ENCODE peak calls at places on chromosomes 6 and 20, in seven cellular contexts. One of them, this sample, is unnamed.

GRCh38 chr6:36963451-36964290 is 9.1 kb downstream of the PI16 start:
- DNase-seq in heart left ventricle: peak; percentile 78
- DNase-seq in A549: no peak
- DNase-seq in IMR-90: no peak
- DNase-seq in Peyer's patch: peak; percentile 72
- DNase-seq in transverse colon: peak; percentile 30
- DNase-seq in ovary: no peak
- DNase-seq in this sample: no peak

GRCh38 chr6:143410859-143411270 is 39.6 kb downstream of the ADAT2 start:
- DNase-seq in heart left ventricle: no peak
- DNase-seq in A549: peak; percentile 90
- DNase-seq in IMR-90: peak; percentile 54
- DNase-seq in Peyer's patch: no peak
- DNase-seq in transverse colon: no peak
- DNase-seq in ovary: no peak
- DNase-seq in this sample: no peak

GRCh38 chr6:61640463-61640862 is 645.6 kb downstream of the KHDRBS2 start:
- DNase-seq in heart left ventricle: no peak
- DNase-seq in A549: no peak
- DNase-seq in IMR-90: no peak
- DNase-seq in Peyer's patch: no peak
- DNase-seq in transverse colon: no peak
- DNase-seq in ovary: no peak
- DNase-seq in this sample: no peak

GRCh38 chr20:23391707-23392310 is 29.5 kb downstream of the NAPB start:
- DNase-seq in heart left ventricle: no peak
- DNase-seq in A549: no peak
- DNase-seq in IMR-90: no peak
- DNase-seq in Peyer's patch: no peak
- DNase-seq in transverse colon: no peak
- DNase-seq in ovary: no peak
- DNase-seq in this sample: no peak

GRCh38 chr20:51533291-51534172 is 9.0 kb downstream of the NFATC2 start:
- DNase-seq in heart left ventricle: no peak
- DNase-seq in A549: peak; percentile 25
- DNase-seq in IMR-90: peak; percentile 69
- DNase-seq in Peyer's patch: no peak
- DNase-seq in transverse colon: no peak
- DNase-seq in ovary: no peak
- DNase-seq in this sample: no peak

GRCh38 chr6:136761227-136761922 is 30.9 kb downstream of the MAP3K5 start:
- DNase-seq in heart left ventricle: no peak
- DNase-seq in A549: no peak
- DNase-seq in IMR-90: peak; percentile 36
- DNase-seq in Peyer's patch: peak; percentile 52
- DNase-seq in transverse colon: no peak
- DNase-seq in ovary: no peak
- DNase-seq in this sample: no peak

GRCh38 chr6:139508023-139508422 is 133.6 kb upstream of the CITED2 start:
- DNase-seq in heart left ventricle: no peak
- DNase-seq in A549: no peak
- DNase-seq in IMR-90: peak; percentile 49
- DNase-seq in Peyer's patch: no peak
- DNase-seq in transverse colon: no peak
- DNase-seq in ovary: no peak
- DNase-seq in this sample: no peak

GRCh38 chr6:169950558-169950957 is 199.1 kb downstream of the ERMARD start:
- DNase-seq in heart left ventricle: no peak
- DNase-seq in A549: peak; percentile 22
- DNase-seq in IMR-90: no peak
- DNase-seq in Peyer's patch: peak; percentile 16
- DNase-seq in transverse colon: no peak
- DNase-seq in ovary: no peak
- DNase-seq in this sample: peak; percentile 64

GRCh38 chr6:133183691-133184090 is 57.5 kb upstream of the EYA4 start:
- DNase-seq in heart left ventricle: no peak
- DNase-seq in A549: no peak
- DNase-seq in IMR-90: no peak
- DNase-seq in Peyer's patch: no peak
- DNase-seq in transverse colon: no peak
- DNase-seq in ovary: no peak
- DNase-seq in this sample: no peak

GRCh38 chr20:41650221-41650948 is 32.2 kb upstream of the CHD6 start:
- DNase-seq in heart left ventricle: no peak
- DNase-seq in A549: no peak
- DNase-seq in IMR-90: no peak
- DNase-seq in Peyer's patch: no peak
- DNase-seq in transverse colon: peak; percentile 55
- DNase-seq in ovary: no peak
- DNase-seq in this sample: peak; percentile 16

GRCh38 chr20:33914871-33915270 is 78.8 kb upstream of the RALY start:
- DNase-seq in heart left ventricle: no peak
- DNase-seq in A549: peak; percentile 24
- DNase-seq in IMR-90: peak; percentile 94
- DNase-seq in Peyer's patch: no peak
- DNase-seq in transverse colon: no peak
- DNase-seq in ovary: no peak
- DNase-seq in this sample: no peak

GRCh38 chr6:31580807-31581437 is 1.3 kb downstream of the LTB start:
- DNase-seq in heart left ventricle: peak; percentile 90
- DNase-seq in A549: peak; percentile 64
- DNase-seq in IMR-90: peak; percentile 71
- DNase-seq in Peyer's patch: peak; percentile 90
- DNase-seq in transverse colon: peak; percentile 88
- DNase-seq in ovary: peak; percentile 91
- DNase-seq in this sample: peak; percentile 90
- TF ChIP-seq POLR2A in heart left ventricle: no peak
- TF ChIP-seq POLR2A in A549: peak; percentile 44
- TF ChIP-seq POLR2A in IMR-90: no peak
- TF ChIP-seq POLR2A in Peyer's patch: no peak
- TF ChIP-seq POLR2A in transverse colon: peak; percentile 48
- TF ChIP-seq POLR2A in ovary: no peak
- TF ChIP-seq POLR2A in this sample: peak; percentile 65

GRCh38 chr6:157762636-157763035 is 60.4 kb upstream of the SNX9 start:
- DNase-seq in heart left ventricle: no peak
- DNase-seq in A549: peak; percentile 21
- DNase-seq in IMR-90: no peak
- DNase-seq in Peyer's patch: peak; percentile 61
- DNase-seq in transverse colon: no peak
- DNase-seq in ovary: no peak
- DNase-seq in this sample: no peak

GRCh38 chr6:157760137-157760536 is 62.9 kb upstream of the SNX9 start:
- DNase-seq in heart left ventricle: no peak
- DNase-seq in A549: no peak
- DNase-seq in IMR-90: no peak
- DNase-seq in Peyer's patch: no peak
- DNase-seq in transverse colon: no peak
- DNase-seq in ovary: no peak
- DNase-seq in this sample: no peak

GRCh38 chr6:157760589-157761330 is 62.3 kb upstream of the SNX9 start:
- DNase-seq in heart left ventricle: no peak
- DNase-seq in A549: peak; percentile 20
- DNase-seq in IMR-90: peak; percentile 90
- DNase-seq in Peyer's patch: no peak
- DNase-seq in transverse colon: no peak
- DNase-seq in ovary: peak; percentile 37
- DNase-seq in this sample: no peak

GRCh38 chr6:157761926-157762325 is 61.1 kb upstream of the SNX9 start:
- DNase-seq in heart left ventricle: no peak
- DNase-seq in A549: no peak
- DNase-seq in IMR-90: no peak
- DNase-seq in Peyer's patch: no peak
- DNase-seq in transverse colon: no peak
- DNase-seq in ovary: no peak
- DNase-seq in this sample: no peak

DNA sequence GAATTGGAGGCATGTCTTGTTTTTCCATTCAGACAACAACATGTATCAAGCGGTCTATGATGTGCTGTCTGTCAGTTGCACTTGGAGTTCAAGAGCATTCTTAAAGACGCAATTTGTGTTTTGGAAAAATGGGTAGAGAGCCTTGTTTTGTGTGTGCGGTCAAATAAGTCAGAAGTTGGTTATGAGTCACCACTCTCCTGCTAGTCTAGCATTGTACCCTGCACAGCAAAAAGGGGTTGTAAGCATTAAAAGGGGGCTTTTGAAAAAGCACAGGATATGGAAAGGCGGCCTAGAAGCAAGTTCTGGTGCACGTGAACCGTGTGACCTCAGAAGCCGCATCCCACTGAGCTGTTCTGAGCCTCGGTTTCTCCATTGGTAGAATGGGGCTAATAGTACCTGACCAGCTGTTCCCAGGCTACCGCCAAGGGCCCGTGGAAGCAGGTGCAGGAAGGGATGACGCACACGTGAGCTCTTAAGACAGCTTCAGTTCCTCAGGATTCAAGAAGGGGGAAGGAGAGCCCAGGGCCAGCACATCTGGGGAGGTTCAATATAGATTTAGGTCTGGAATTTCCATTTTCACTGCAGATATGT is 61.6 kb upstream of the SNX9 start:
- DNase-seq in heart left ventricle: no peak
- DNase-seq in A549: no peak
- DNase-seq in IMR-90: peak; percentile 76
- DNase-seq in Peyer's patch: peak; percentile 54
- DNase-seq in transverse colon: no peak
- DNase-seq in ovary: no peak
- DNase-seq in this sample: no peak
- TF ChIP-seq CTCF in heart left ventricle: no peak
- TF ChIP-seq CTCF in A549: no peak
- TF ChIP-seq CTCF in IMR-90: no peak
- TF ChIP-seq CTCF in Peyer's patch: no peak
- TF ChIP-seq CTCF in transverse colon: no peak
- TF ChIP-seq CTCF in ovary: no peak
- TF ChIP-seq CTCF in this sample: no peak

GRCh38 chr20:53767206-53767924 is 173.7 kb upstream of the ZNF217 start:
- DNase-seq in heart left ventricle: no peak
- DNase-seq in A549: no peak
- DNase-seq in IMR-90: no peak
- DNase-seq in Peyer's patch: no peak
- DNase-seq in transverse colon: no peak
- DNase-seq in ovary: no peak
- DNase-seq in this sample: no peak

GRCh38 chr20:53769041-53769440 is 175.4 kb upstream of the ZNF217 start:
- DNase-seq in heart left ventricle: no peak
- DNase-seq in A549: peak; percentile 33
- DNase-seq in IMR-90: peak; percentile 71
- DNase-seq in Peyer's patch: no peak
- DNase-seq in transverse colon: no peak
- DNase-seq in ovary: no peak
- DNase-seq in this sample: no peak

GRCh38 chr20:53764416-53764800 is 170.8 kb upstream of the ZNF217 start:
- DNase-seq in heart left ventricle: no peak
- DNase-seq in A549: no peak
- DNase-seq in IMR-90: no peak
- DNase-seq in Peyer's patch: no peak
- DNase-seq in transverse colon: no peak
- DNase-seq in ovary: no peak
- DNase-seq in this sample: no peak

GRCh38 chr20:53763707-53764415 is 170.2 kb upstream of the ZNF217 start:
- DNase-seq in heart left ventricle: no peak
- DNase-seq in A549: peak; percentile 96
- DNase-seq in IMR-90: peak; percentile 58
- DNase-seq in Peyer's patch: no peak
- DNase-seq in transverse colon: peak; percentile 51
- DNase-seq in ovary: no peak
- DNase-seq in this sample: peak; percentile 79

DNA sequence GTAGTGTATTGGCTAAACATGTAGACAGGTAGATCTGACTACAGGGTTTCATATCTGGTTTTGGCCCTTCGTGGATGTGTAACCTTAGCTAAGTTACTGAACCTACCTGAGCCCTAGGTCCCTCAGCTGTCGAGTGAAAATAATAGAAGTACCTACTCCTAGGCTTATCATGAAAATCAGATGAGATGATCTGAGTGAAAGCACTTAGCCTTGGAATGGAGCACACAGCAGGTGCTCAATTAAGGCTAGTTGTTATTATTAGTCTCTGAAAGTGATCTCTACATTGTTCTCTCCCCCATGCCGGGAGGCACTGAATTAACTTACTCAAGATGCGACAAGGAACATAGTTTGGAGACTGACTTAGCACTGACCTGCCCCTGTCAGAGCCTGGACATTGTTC is 174.7 kb upstream of the ZNF217 start:
- DNase-seq in heart left ventricle: no peak
- DNase-seq in A549: no peak
- DNase-seq in IMR-90: no peak
- DNase-seq in Peyer's patch: no peak
- DNase-seq in transverse colon: no peak
- DNase-seq in ovary: no peak
- DNase-seq in this sample: no peak
- TF ChIP-seq POLR2A in heart left ventricle: no peak
- TF ChIP-seq POLR2A in A549: no peak
- TF ChIP-seq POLR2A in IMR-90: no peak
- TF ChIP-seq POLR2A in Peyer's patch: no peak
- TF ChIP-seq POLR2A in transverse colon: no peak
- TF ChIP-seq POLR2A in ovary: no peak
- TF ChIP-seq POLR2A in this sample: no peak

GRCh38 chr6:127554435-127555006 is 22.5 kb upstream of the C6orf58 start:
- DNase-seq in heart left ventricle: no peak
- DNase-seq in A549: peak; percentile 51
- DNase-seq in IMR-90: peak; percentile 27
- DNase-seq in Peyer's patch: no peak
- DNase-seq in transverse colon: no peak
- DNase-seq in ovary: no peak
- DNase-seq in this sample: peak; percentile 37
- TF ChIP-seq CTCF in heart left ventricle: peak; percentile 20
- TF ChIP-seq CTCF in A549: peak; percentile 78
- TF ChIP-seq CTCF in IMR-90: peak; percentile 37
- TF ChIP-seq CTCF in Peyer's patch: peak; percentile 16
- TF ChIP-seq CTCF in transverse colon: no peak
- TF ChIP-seq CTCF in ovary: no peak
- TF ChIP-seq CTCF in this sample: peak; percentile 56

GRCh38 chr20:32484221-32485125 is 100.7 kb downstream of the NOL4L start:
- DNase-seq in heart left ventricle: peak; percentile 51
- DNase-seq in A549: peak; percentile 52
- DNase-seq in IMR-90: no peak
- DNase-seq in Peyer's patch: peak; percentile 32
- DNase-seq in transverse colon: peak; percentile 59
- DNase-seq in ovary: peak; percentile 79
- DNase-seq in this sample: peak; percentile 59

GRCh38 chr20:32485126-32485769 is 99.9 kb downstream of the NOL4L start:
- DNase-seq in heart left ventricle: peak; percentile 62
- DNase-seq in A549: peak; percentile 85
- DNase-seq in IMR-90: peak; percentile 83
- DNase-seq in Peyer's patch: peak; percentile 83
- DNase-seq in transverse colon: peak; percentile 87
- DNase-seq in ovary: peak; percentile 79
- DNase-seq in this sample: peak; percentile 77

GRCh38 chr20:32482251-32483220 is 102.6 kb downstream of the NOL4L start:
- DNase-seq in heart left ventricle: peak; percentile 51
- DNase-seq in A549: no peak
- DNase-seq in IMR-90: no peak
- DNase-seq in Peyer's patch: peak; percentile 41
- DNase-seq in transverse colon: peak; percentile 57
- DNase-seq in ovary: peak; percentile 64
- DNase-seq in this sample: peak; percentile 41

GRCh38 chr20:32481311-32482103 is 103.6 kb downstream of the NOL4L start:
- DNase-seq in heart left ventricle: peak; percentile 46
- DNase-seq in A549: no peak
- DNase-seq in IMR-90: no peak
- DNase-seq in Peyer's patch: no peak
- DNase-seq in transverse colon: peak; percentile 58
- DNase-seq in ovary: peak; percentile 31
- DNase-seq in this sample: peak; percentile 30

GRCh38 chr20:32483351-32484220 is 101.5 kb downstream of the NOL4L start:
- DNase-seq in heart left ventricle: peak; percentile 71
- DNase-seq in A549: peak; percentile 84
- DNase-seq in IMR-90: peak; percentile 73
- DNase-seq in Peyer's patch: peak; percentile 31
- DNase-seq in transverse colon: peak; percentile 87
- DNase-seq in ovary: peak; percentile 76
- DNase-seq in this sample: peak; percentile 87
- TF ChIP-seq POLR2A in heart left ventricle: no peak
- TF ChIP-seq POLR2A in A549: peak; percentile 54
- TF ChIP-seq POLR2A in IMR-90: peak; percentile 67
- TF ChIP-seq POLR2A in Peyer's patch: peak; percentile 79
- TF ChIP-seq POLR2A in transverse colon: peak; percentile 60
- TF ChIP-seq POLR2A in ovary: no peak
- TF ChIP-seq POLR2A in this sample: peak; percentile 65